ENCODE peak calls at places on chromosomes 2 and 18, in nine cellular contexts. I, E, X, M, F, P, K, Q and L are unnamed samples.

GRCh38 chr2:223995569-223995968 is 38.3 kb downstream of the MRPL44 start:
- DNase-seq in I (no peak), E (no peak), X (no peak), M (no peak), F (no peak), P (no peak), K (no peak), Q (no peak), L (no peak)

GRCh38 chr2:241263061-241263460 is 52.4 kb downstream of the HDLBP start:
- DNase-seq in I (no peak), E (no peak), X (no peak), M (no peak), F (no peak), P (no peak), K (no peak), Q (no peak), L (no peak)

GRCh38 chr2:230156782-230157181 is 63.0 kb downstream of the SP110 start:
- DNase-seq in I (no peak), E (no peak), X (no peak), M (no peak), F (no peak), P (no peak), K (no peak), Q (no peak), L (no peak)

GRCh38 chr2:225889452-225889851 is 489.9 kb downstream of the NYAP2 start:
- DNase-seq in I (no peak), E (peak; percentile 9), X (no peak), M (no peak), F (peak; percentile 2), P (peak; percentile 48), K (no peak), Q (peak; percentile 10), L (peak; percentile 23)

GRCh38 chr2:169291517-169291916 is 70.8 kb downstream of the LRP2 start:
- DNase-seq in I (no peak), E (no peak), X (no peak), M (no peak), F (no peak), P (no peak), K (no peak), Q (no peak), L (no peak)

GRCh38 chr2:181231886-181232644 is 225.1 kb upstream of the ITGA4 start:
- DNase-seq in I (no peak), E (no peak), X (no peak), M (no peak), F (no peak), P (no peak), K (no peak), Q (no peak), L (no peak)

GRCh38 chr2:19900536-19901200 is 1.1 kb downstream of the TTC32 start:
- DNase-seq in I (no peak), E (no peak), X (no peak), M (peak; percentile 42), F (peak; percentile 29), P (no peak), K (no peak), Q (no peak), L (no peak)

GRCh38 chr2:174465327-174465726 is 21.5 kb downstream of the GPR155 start:
- DNase-seq in I (peak; percentile 3), E (no peak), X (no peak), M (no peak), F (peak; percentile 30), P (no peak), K (no peak), Q (peak; percentile 12), L (no peak)

GRCh38 chr2:138035597-138036217 is 71.4 kb downstream of the HNMT start:
- DNase-seq in I (no peak), E (no peak), X (no peak), M (no peak), F (no peak), P (peak; percentile 6), K (no peak), Q (no peak), L (no peak)

GRCh38 chr18:22470511-22471181 is 52.9 kb upstream of the CTAGE1 start:
- DNase-seq in I (no peak), E (no peak), X (no peak), M (no peak), F (no peak), P (no peak), K (no peak), Q (peak; percentile 36), L (no peak)

GRCh38 chr18:26487437-26487836 is 60.9 kb downstream of the KCTD1 start:
- DNase-seq in I (no peak), E (no peak), X (no peak), M (peak; percentile 19), F (no peak), P (no peak), K (no peak), Q (no peak), L (no peak)

GRCh38 chr2:156321243-156321904 is 11.1 kb downstream of the NR4A2 start:
- DNase-seq in I (no peak), E (no peak), X (peak; percentile 56), M (peak; percentile 54), F (no peak), P (no peak), K (no peak), Q (no peak), L (no peak)

GRCh38 chr2:205060269-205060668 is 515.0 kb downstream of the PARD3B start:
- DNase-seq in I (no peak), E (no peak), X (no peak), M (no peak), F (no peak), P (no peak), K (no peak), Q (no peak), L (no peak)

GRCh38 chr18:40366521-40366920 is 1588.5 kb upstream of the PIK3C3 start:
- DNase-seq in I (no peak), E (no peak), X (no peak), M (no peak), F (no peak), P (no peak), K (no peak), Q (no peak), L (no peak)

GRCh38 chr2:157256621-157257020 is 884 bp upstream of the GALNT5 start:
- DNase-seq in I (no peak), E (no peak), X (no peak), M (peak; percentile 53), F (no peak), P (no peak), K (no peak), Q (no peak), L (no peak)

GRCh38 chr18:26088482-26088881 is 1.9 kb downstream of the SS18 start:
- DNase-seq in I (no peak), E (no peak), X (no peak), M (no peak), F (no peak), P (no peak), K (no peak), Q (no peak), L (no peak)

GRCh38 chr2:209977386-209978239 is 24.8 kb upstream of the RPE start:
- DNase-seq in I (no peak), E (no peak), X (no peak), M (no peak), F (peak; percentile 2), P (peak; percentile 27), K (no peak), Q (no peak), L (no peak)

GRCh38 chr18:57446322-57446721 is 11.1 kb downstream of the ONECUT2 start:
- DNase-seq in I (peak; percentile 18), E (peak; percentile 69), X (no peak), M (peak; percentile 55), F (peak; percentile 73), P (no peak), K (no peak), Q (no peak), L (peak; percentile 30)

GRCh38 chr2:229270551-229271410 is at the start of gene PID1:
- DNase-seq in I (peak; percentile 9), E (peak; percentile 28), X (no peak), M (no peak), F (peak; percentile 67), P (peak; percentile 53), K (no peak), Q (peak; percentile 18), L (no peak)

GRCh38 chr2:38037325-38037724 is 38.6 kb downstream of the CYP1B1 start:
- DNase-seq in I (no peak), E (no peak), X (no peak), M (no peak), F (no peak), P (no peak), K (no peak), Q (no peak), L (no peak)

GRCh38 chr2:43905871-43906270 is 67.1 kb downstream of the ABCG8 start:
- DNase-seq in I (no peak), E (no peak), X (no peak), M (no peak), F (no peak), P (no peak), K (no peak), Q (no peak), L (no peak)

GRCh38 chr2:201223089-201224073 is 37.0 kb upstream of the CASP8 start:
- DNase-seq in I (no peak), E (no peak), X (no peak), M (no peak), F (no peak), P (no peak), K (no peak), Q (no peak), L (no peak)

GRCh38 chr2:172774302-172774701 is 38.7 kb downstream of the RAPGEF4 start:
- DNase-seq in I (no peak), E (no peak), X (no peak), M (no peak), F (no peak), P (no peak), K (no peak), Q (no peak), L (no peak)

GRCh38 chr2:128448331-128449225 is 129.9 kb upstream of the HS6ST1 start:
- DNase-seq in I (no peak), E (no peak), X (peak; percentile 15), M (peak; percentile 11), F (no peak), P (no peak), K (no peak), Q (no peak), L (no peak)

GRCh38 chr2:160019374-160020098 is 42.9 kb downstream of the PLA2R1 start:
- DNase-seq in I (no peak), E (no peak), X (no peak), M (no peak), F (no peak), P (no peak), K (no peak), Q (no peak), L (no peak)

GRCh38 chr2:241987726-241988125 is 118.2 kb downstream of the RTP5 start:
- DNase-seq in I (no peak), E (no peak), X (no peak), M (no peak), F (no peak), P (no peak), K (no peak), Q (no peak), L (no peak)

GRCh38 chr2:72043985-72044384 is 103.7 kb downstream of the CYP26B1 start:
- DNase-seq in I (no peak), E (no peak), X (no peak), M (no peak), F (no peak), P (no peak), K (no peak), Q (no peak), L (no peak)

GRCh38 chr2:239326831-239327535 is 73.8 kb downstream of the HDAC4 start:
- DNase-seq in I (no peak), E (no peak), X (peak; percentile 72), M (peak; percentile 80), F (no peak), P (no peak), K (no peak), Q (no peak), L (peak; percentile 38)

GRCh38 chr2:102000012-102000411 is 8.3 kb downstream of the IL1R2 start:
- DNase-seq in I (no peak), E (no peak), X (no peak), M (no peak), F (no peak), P (no peak), K (no peak), Q (no peak), L (no peak)

GRCh38 chr2:168373468-168373867 is 82.6 kb upstream of the CERS6 start:
- DNase-seq in I (no peak), E (no peak), X (no peak), M (no peak), F (no peak), P (no peak), K (no peak), Q (no peak), L (no peak)

GRCh38 chr2:45316576-45317338 is 294.3 kb downstream of the SRBD1 start:
- DNase-seq in I (no peak), E (no peak), X (no peak), M (no peak), F (no peak), P (no peak), K (no peak), Q (no peak), L (no peak)